ENCODE peak calls at places on chromosomes 3 and 15, in six cellular contexts. One of them, this sample, is unnamed.

GRCh38 chr3:63232764-63233396 is 45.2 kb upstream of the SYNPR start:
- DNase-seq in ovary: no peak
- DNase-seq in amniotic stem cell: peak
- DNase-seq in stimulated activated CD8-positive, alpha-beta memory T cell treated with anti-CD3 and anti-CD28 coated beads, Interleukin-4, amount 100 ng/mL, for 1 hour: no peak
- DNase-seq in Karpas-422: peak
- DNase-seq in heart right ventricle: no peak
- DNase-seq in this sample: no peak

GRCh38 chr3:42229266-42229941 is 36.6 kb downstream of the CCK start:
- DNase-seq in Karpas-422: no peak
- DNase-seq in ovary: no peak
- DNase-seq in stimulated activated CD8-positive, alpha-beta memory T cell treated with anti-CD3 and anti-CD28 coated beads, Interleukin-4, amount 100 ng/mL, for 1 hour: no peak
- DNase-seq in amniotic stem cell: no peak
- DNase-seq in heart right ventricle: no peak
- DNase-seq in this sample: no peak

GRCh38 chr15:42059661-42060476 is 34.5 kb downstream of the PLA2G4D start:
- DNase-seq in stimulated activated CD8-positive, alpha-beta memory T cell treated with anti-CD3 and anti-CD28 coated beads, Interleukin-4, amount 100 ng/mL, for 1 hour: peak
- DNase-seq in Karpas-422: peak
- DNase-seq in heart right ventricle: peak
- DNase-seq in amniotic stem cell: no peak
- DNase-seq in ovary: peak
- DNase-seq in this sample: peak

GRCh38 chr15:52417501-52417900 is 111.2 kb downstream of the MYO5A start:
- DNase-seq in amniotic stem cell: no peak
- DNase-seq in stimulated activated CD8-positive, alpha-beta memory T cell treated with anti-CD3 and anti-CD28 coated beads, Interleukin-4, amount 100 ng/mL, for 1 hour: no peak
- DNase-seq in Karpas-422: no peak
- DNase-seq in ovary: no peak
- DNase-seq in heart right ventricle: no peak
- DNase-seq in this sample: no peak

GRCh38 chr15:31280037-31280830 is 46.4 kb upstream of the KLF13 start:
- DNase-seq in heart right ventricle: peak
- DNase-seq in amniotic stem cell: no peak
- DNase-seq in Karpas-422: no peak
- DNase-seq in stimulated activated CD8-positive, alpha-beta memory T cell treated with anti-CD3 and anti-CD28 coated beads, Interleukin-4, amount 100 ng/mL, for 1 hour: no peak
- DNase-seq in ovary: peak
- DNase-seq in this sample: peak

GRCh38 chr3:31462050-31462569 is 70.6 kb upstream of the STT3B start:
- DNase-seq in ovary: no peak
- DNase-seq in stimulated activated CD8-positive, alpha-beta memory T cell treated with anti-CD3 and anti-CD28 coated beads, Interleukin-4, amount 100 ng/mL, for 1 hour: no peak
- DNase-seq in Karpas-422: peak
- DNase-seq in heart right ventricle: no peak
- DNase-seq in amniotic stem cell: no peak
- DNase-seq in this sample: peak

GRCh38 chr3:177443469-177443868 is 246.2 kb upstream of the TBL1XR1 start:
- DNase-seq in heart right ventricle: no peak
- DNase-seq in ovary: no peak
- DNase-seq in Karpas-422: no peak
- DNase-seq in amniotic stem cell: peak
- DNase-seq in stimulated activated CD8-positive, alpha-beta memory T cell treated with anti-CD3 and anti-CD28 coated beads, Interleukin-4, amount 100 ng/mL, for 1 hour: no peak
- DNase-seq in this sample: no peak

GRCh38 chr15:77614251-77614806 is 18.4 kb downstream of the LINGO1 start:
- DNase-seq in ovary: no peak
- DNase-seq in heart right ventricle: no peak
- DNase-seq in Karpas-422: no peak
- DNase-seq in amniotic stem cell: no peak
- DNase-seq in stimulated activated CD8-positive, alpha-beta memory T cell treated with anti-CD3 and anti-CD28 coated beads, Interleukin-4, amount 100 ng/mL, for 1 hour: no peak
- DNase-seq in this sample: no peak

GRCh38 chr3:113758389-113759029 is 11.7 kb downstream of the ATP6V1A start:
- DNase-seq in amniotic stem cell: no peak
- DNase-seq in ovary: no peak
- DNase-seq in heart right ventricle: no peak
- DNase-seq in stimulated activated CD8-positive, alpha-beta memory T cell treated with anti-CD3 and anti-CD28 coated beads, Interleukin-4, amount 100 ng/mL, for 1 hour: no peak
- DNase-seq in Karpas-422: no peak
- DNase-seq in this sample: no peak

GRCh38 chr15:31162721-31163510 is 61.4 kb upstream of the TRPM1 start:
- DNase-seq in heart right ventricle: no peak
- DNase-seq in ovary: no peak
- DNase-seq in amniotic stem cell: no peak
- DNase-seq in Karpas-422: no peak
- DNase-seq in stimulated activated CD8-positive, alpha-beta memory T cell treated with anti-CD3 and anti-CD28 coated beads, Interleukin-4, amount 100 ng/mL, for 1 hour: no peak
- DNase-seq in this sample: no peak

GRCh38 chr3:130093741-130094391 is 12.2 kb downstream of the ALG1L2 start:
- DNase-seq in Karpas-422: peak
- DNase-seq in stimulated activated CD8-positive, alpha-beta memory T cell treated with anti-CD3 and anti-CD28 coated beads, Interleukin-4, amount 100 ng/mL, for 1 hour: no peak
- DNase-seq in amniotic stem cell: no peak
- DNase-seq in ovary: no peak
- DNase-seq in heart right ventricle: no peak
- DNase-seq in this sample: peak

GRCh38 chr3:117903226-117903625 is 1131.4 kb downstream of the IGSF11 start:
- DNase-seq in amniotic stem cell: peak
- DNase-seq in Karpas-422: no peak
- DNase-seq in stimulated activated CD8-positive, alpha-beta memory T cell treated with anti-CD3 and anti-CD28 coated beads, Interleukin-4, amount 100 ng/mL, for 1 hour: no peak
- DNase-seq in ovary: no peak
- DNase-seq in heart right ventricle: no peak
- DNase-seq in this sample: no peak

GRCh38 chr3:165855581-165855980 is 18.4 kb upstream of the BCHE start:
- DNase-seq in amniotic stem cell: no peak
- DNase-seq in stimulated activated CD8-positive, alpha-beta memory T cell treated with anti-CD3 and anti-CD28 coated beads, Interleukin-4, amount 100 ng/mL, for 1 hour: no peak
- DNase-seq in ovary: no peak
- DNase-seq in Karpas-422: no peak
- DNase-seq in heart right ventricle: no peak
- DNase-seq in this sample: no peak

GRCh38 chr3:112676659-112677234 is 35.8 kb upstream of the CCDC80 start:
- DNase-seq in stimulated activated CD8-positive, alpha-beta memory T cell treated with anti-CD3 and anti-CD28 coated beads, Interleukin-4, amount 100 ng/mL, for 1 hour: peak
- DNase-seq in ovary: peak
- DNase-seq in heart right ventricle: peak
- DNase-seq in amniotic stem cell: peak
- DNase-seq in Karpas-422: peak
- DNase-seq in this sample: peak

GRCh38 chr3:140216249-140216648 is 281.3 kb downstream of the CLSTN2 start:
- DNase-seq in amniotic stem cell: no peak
- DNase-seq in stimulated activated CD8-positive, alpha-beta memory T cell treated with anti-CD3 and anti-CD28 coated beads, Interleukin-4, amount 100 ng/mL, for 1 hour: no peak
- DNase-seq in heart right ventricle: no peak
- DNase-seq in Karpas-422: peak
- DNase-seq in ovary: no peak
- DNase-seq in this sample: no peak

GRCh38 chr3:144112036-144112435 is 140.4 kb downstream of the DIPK2A start:
- DNase-seq in ovary: no peak
- DNase-seq in amniotic stem cell: no peak
- DNase-seq in stimulated activated CD8-positive, alpha-beta memory T cell treated with anti-CD3 and anti-CD28 coated beads, Interleukin-4, amount 100 ng/mL, for 1 hour: no peak
- DNase-seq in heart right ventricle: no peak
- DNase-seq in Karpas-422: no peak
- DNase-seq in this sample: no peak

GRCh38 chr3:64489361-64490044 is 198.3 kb downstream of the ADAMTS9 start:
- DNase-seq in heart right ventricle: peak
- DNase-seq in Karpas-422: no peak
- DNase-seq in ovary: peak
- DNase-seq in stimulated activated CD8-positive, alpha-beta memory T cell treated with anti-CD3 and anti-CD28 coated beads, Interleukin-4, amount 100 ng/mL, for 1 hour: no peak
- DNase-seq in amniotic stem cell: no peak
- DNase-seq in this sample: peak

GRCh38 chr3:48798998-48799397 is 48.7 kb downstream of the PRKAR2A start:
- DNase-seq in stimulated activated CD8-positive, alpha-beta memory T cell treated with anti-CD3 and anti-CD28 coated beads, Interleukin-4, amount 100 ng/mL, for 1 hour: no peak
- DNase-seq in amniotic stem cell: no peak
- DNase-seq in ovary: no peak
- DNase-seq in heart right ventricle: no peak
- DNase-seq in Karpas-422: no peak
- DNase-seq in this sample: peak